ENCODE peak calls at places on chromosomes 11 and 22, in four cellular contexts. S is breast epithelium, C is H1, Q is aorta. A is an unnamed sample. For H3K27me3 and H3K36me3, the result is how much of the 10 kb centered on the place peaks cover.

GRCh38 chr11:12286606-12287005 is 90.8 kb upstream of the PARVA start:
- DNase-seq in C (no peak), S (no peak), Q (no peak), A (no peak)

GRCh38 chr11:44747836-44748235 is 21.1 kb downstream of the TSPAN18 start:
- DNase-seq in C (no peak), S (no peak), Q (no peak), A (no peak)

GRCh38 chr11:96875772-96876171 is 486.0 kb downstream of the JRKL start:
- DNase-seq in S (no peak), Q (no peak), C (no peak), A (no peak)

GRCh38 chr11:34519595-34520235 is 6.1 kb upstream of the ELF5 start:
- DNase-seq in Q (no peak), C (no peak), S (no peak), A (no peak)

GRCh38 chr11:2096919-2097301 is 42.3 kb downstream of the IGF2 start:
- DNase-seq in Q (peak), C (no peak), S (no peak), A (peak)

GRCh38 chr22:29231971-29232959 is 26.6 kb downstream of the EMID1 start:
- DNase-seq in C (no peak), S (no peak), Q (no peak), A (no peak)

GRCh38 chr11:30855383-30856006 is 269.3 kb upstream of the MPPED2 start:
- DNase-seq in S (no peak), Q (no peak), C (no peak), A (no peak)

GRCh38 chr11:131178020-131178419 is 192.4 kb upstream of the NTM start:
- DNase-seq in S (no peak), Q (no peak), C (no peak), A (no peak)

GRCh38 chr11:102882389-102883024 is 7.7 kb upstream of the MMP12 start:
- DNase-seq in C (no peak), S (no peak), Q (no peak), A (no peak)

GRCh38 chr22:36351921-36352774 is 35.6 kb downstream of the MYH9 start:
- DNase-seq in S (peak), C (no peak), Q (no peak), A (no peak)

GRCh38 chr11:12031856-12032526 is 23.6 kb upstream of the DKK3 start:
- DNase-seq in C (no peak), S (no peak), Q (no peak), A (no peak)

GRCh38 chr11:11793073-11793472 is 48.7 kb upstream of the USP47 start:
- DNase-seq in C (no peak), Q (no peak), S (no peak), A (no peak)

GRCh38 chr11:65150513-65151271 is 16.4 kb upstream of the SYVN1 start:
- DNase-seq in C (no peak), Q (peak), S (peak), A (peak)

GRCh38 chr11:1180947-1181391 is 23.2 kb downstream of the MUC5AC start:
- DNase-seq in S (no peak), C (no peak), Q (no peak), A (no peak)

GRCh38 chr11:2368851-2369180 is 8.3 kb upstream of the CD81 start:
- DNase-seq in Q (no peak), C (no peak), S (no peak), A (no peak)

GRCh38 chr11:86947541-86947940 is 7.7 kb downstream of the FZD4 start:
- DNase-seq in Q (no peak), S (no peak), C (no peak), A (no peak)

GRCh38 chr22:26484360-26484706 is 656 bp downstream of the SRRD start:
- DNase-seq in C (no peak), S (no peak), Q (no peak), A (no peak)

GRCh38 chr11:124865181-124865901 is at the start of gene ROBO3:
- DNase-seq in C (peak), Q (no peak), S (no peak), A (no peak)

GRCh38 chr11:6333112-6333511 is 12.8 kb upstream of the CAVIN3 start:
- DNase-seq in C (peak), S (no peak), Q (no peak), A (no peak)

GRCh38 chr22:41596776-41597634 is 7.4 kb upstream of the PMM1 start:
- DNase-seq in C (peak), S (peak), Q (peak), A (peak)

GRCh38 chr11:2912498-2912897 is 16.7 kb downstream of the PHLDA2 start:
- DNase-seq in S (peak), C (no peak), Q (no peak), A (no peak)

GRCh38 chr22:30270841-30271240 is 4.2 kb upstream of the OSM start:
- DNase-seq in C (no peak), S (no peak), Q (no peak), A (no peak)

GRCh38 chr11:102625163-102625562 is at the start of gene MMP20:
- DNase-seq in C (no peak), S (no peak), Q (no peak), A (no peak)

GRCh38 chr11:117851091-117851490 is 25.4 kb downstream of the FXYD6 start:
- DNase-seq in Q (peak), S (no peak), C (no peak), A (no peak)

DNA sequence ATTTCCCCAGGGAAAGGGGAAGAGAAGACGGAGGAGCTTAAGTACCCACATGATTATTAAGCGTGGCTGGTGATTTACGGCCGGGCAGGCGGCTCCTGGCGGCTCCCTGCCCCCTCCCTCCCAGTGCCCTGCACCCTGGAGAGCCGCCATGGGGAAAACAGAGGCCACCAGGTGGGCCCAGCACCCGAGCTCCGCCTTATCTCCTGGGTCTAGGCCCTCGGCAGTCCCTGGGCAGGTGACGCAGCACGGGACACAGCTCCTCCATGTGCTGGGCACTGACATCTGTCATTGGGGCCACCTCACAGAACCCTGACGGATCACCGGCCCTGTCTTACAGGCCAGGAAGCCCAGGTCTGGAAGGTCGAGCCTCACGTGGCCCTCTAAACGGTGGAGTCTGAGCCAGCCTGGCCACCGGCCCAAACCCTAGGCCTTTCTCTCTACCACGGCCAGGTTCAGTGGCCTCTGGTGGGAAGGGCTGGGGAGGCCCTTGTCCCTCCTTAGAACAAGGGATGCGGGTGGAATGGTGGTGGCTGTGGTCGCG is 60.2 kb upstream of the PPARA start:
- DNase-seq in S (no peak), C (no peak), Q (peak), A (no peak)
- H3K4me3 ChIP-seq in S (peak), C (no peak), Q (no peak), A (no peak)

GRCh38 chr11:17506314-17506713 is 29.7 kb upstream of the ABCC8 start:
- DNase-seq in C (no peak), Q (no peak), S (no peak), A (no peak)

GRCh38 chr11:17508306-17508705 is 31.7 kb upstream of the ABCC8 start:
- DNase-seq in Q (no peak), C (no peak), S (no peak), A (no peak)

GRCh38 chr11:17508816-17509215 is 32.2 kb upstream of the ABCC8 start:
- DNase-seq in S (no peak), Q (no peak), C (no peak), A (no peak)

GRCh38 chr11:17505146-17505545 is 28.5 kb upstream of the ABCC8 start:
- DNase-seq in C (no peak), S (no peak), Q (no peak), A (no peak)

DNA sequence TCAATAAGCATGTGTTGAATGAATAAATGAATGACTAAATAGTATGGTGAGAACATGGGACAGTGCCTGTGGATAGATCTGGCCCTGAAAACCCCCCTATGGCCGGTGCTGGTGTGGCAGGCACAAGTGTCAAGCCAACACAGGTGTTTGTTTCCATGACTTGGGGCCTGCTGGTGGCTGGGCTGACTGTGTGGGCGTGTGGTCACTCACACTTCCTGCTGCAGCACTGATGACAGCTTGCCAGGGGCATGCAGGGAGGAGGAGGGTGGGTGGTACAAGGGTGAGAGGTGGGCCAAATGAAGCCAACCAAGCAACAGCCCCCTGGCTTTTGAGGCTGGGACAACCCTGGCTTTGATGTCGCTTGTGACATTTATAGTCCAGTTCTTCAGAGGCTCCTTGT is 30.3 kb upstream of the ABCC8 start:
- DNase-seq in S (no peak), C (no peak), Q (no peak), A (no peak)
- H3K27me3 ChIP-seq in S (under half), C (under half), Q (under half), A (under half)

GRCh38 chr11:128470081-128470480 is 117.3 kb downstream of the ETS1 start:
- DNase-seq in C (no peak), Q (no peak), S (no peak), A (no peak)

GRCh38 chr11:128472128-128473110 is 114.9 kb downstream of the ETS1 start:
- DNase-seq in S (no peak), Q (no peak), C (no peak), A (no peak)

GRCh38 chr11:128469220-128469619 is 118.1 kb downstream of the ETS1 start:
- DNase-seq in Q (no peak), C (no peak), S (no peak), A (no peak)

GRCh38 chr11:128473631-128474030 is 113.7 kb downstream of the ETS1 start:
- DNase-seq in C (no peak), Q (no peak), S (no peak), A (no peak)

DNA sequence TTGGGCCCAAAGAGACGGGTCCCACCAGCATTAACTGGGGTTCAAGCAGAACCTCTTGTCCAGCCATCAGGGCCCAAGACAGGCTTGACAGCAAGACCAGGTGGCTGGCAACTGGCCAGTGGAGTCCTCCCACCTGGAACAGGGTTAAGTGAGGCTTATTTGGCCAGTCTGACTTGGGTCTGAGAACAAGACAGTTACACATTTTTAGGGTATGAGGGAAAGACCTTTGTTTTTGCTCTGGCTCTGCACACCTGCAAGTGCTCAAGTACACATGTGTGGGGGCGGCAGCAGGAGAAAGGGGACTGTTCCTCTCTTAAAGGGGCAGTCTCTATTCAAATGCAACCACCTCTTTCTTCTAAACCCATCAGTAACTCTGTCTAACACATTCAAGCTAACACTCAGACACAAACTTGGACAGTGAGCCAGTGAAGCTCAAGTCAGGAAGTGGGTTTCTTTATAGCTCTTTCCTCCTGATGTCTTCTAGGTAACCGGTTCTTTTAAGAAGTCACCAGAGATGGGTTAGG is 116.2 kb downstream of the ETS1 start:
- DNase-seq in Q (no peak), S (no peak), C (no peak), A (no peak)
- H3K36me3 ChIP-seq in Q (under half), S (under half), C (under half), A (under half)

GRCh38 chr11:112270551-112271180 is 10.0 kb upstream of the PLET1 start:
- DNase-seq in S (no peak), C (no peak), Q (no peak), A (no peak)
- H3K4me3 ChIP-seq in S (no peak), C (no peak), Q (no peak), A (no peak)

GRCh38 chr22:48173061-48173849 is 1410.8 kb downstream of the TBC1D22A start:
- DNase-seq in Q (no peak), S (no peak), C (no peak), A (no peak)
- H3K27me3 ChIP-seq in Q (under half), S (half or more), C (under half), A (under half)

GRCh38 chr22:23293720-23294119 is 113.4 kb downstream of the BCR start:
- DNase-seq in C (no peak), Q (no peak), S (no peak), A (no peak)

GRCh38 chr22:23294221-23294620 is 113.9 kb downstream of the BCR start:
- DNase-seq in C (no peak), S (no peak), Q (no peak), A (no peak)

GRCh38 chr22:23289851-23290724 is 109.8 kb downstream of the BCR start:
- DNase-seq in C (peak), S (no peak), Q (peak), A (peak)

GRCh38 chr22:23291806-23292452 is 111.6 kb downstream of the BCR start:
- DNase-seq in Q (no peak), C (no peak), S (no peak), A (no peak)

DNA sequence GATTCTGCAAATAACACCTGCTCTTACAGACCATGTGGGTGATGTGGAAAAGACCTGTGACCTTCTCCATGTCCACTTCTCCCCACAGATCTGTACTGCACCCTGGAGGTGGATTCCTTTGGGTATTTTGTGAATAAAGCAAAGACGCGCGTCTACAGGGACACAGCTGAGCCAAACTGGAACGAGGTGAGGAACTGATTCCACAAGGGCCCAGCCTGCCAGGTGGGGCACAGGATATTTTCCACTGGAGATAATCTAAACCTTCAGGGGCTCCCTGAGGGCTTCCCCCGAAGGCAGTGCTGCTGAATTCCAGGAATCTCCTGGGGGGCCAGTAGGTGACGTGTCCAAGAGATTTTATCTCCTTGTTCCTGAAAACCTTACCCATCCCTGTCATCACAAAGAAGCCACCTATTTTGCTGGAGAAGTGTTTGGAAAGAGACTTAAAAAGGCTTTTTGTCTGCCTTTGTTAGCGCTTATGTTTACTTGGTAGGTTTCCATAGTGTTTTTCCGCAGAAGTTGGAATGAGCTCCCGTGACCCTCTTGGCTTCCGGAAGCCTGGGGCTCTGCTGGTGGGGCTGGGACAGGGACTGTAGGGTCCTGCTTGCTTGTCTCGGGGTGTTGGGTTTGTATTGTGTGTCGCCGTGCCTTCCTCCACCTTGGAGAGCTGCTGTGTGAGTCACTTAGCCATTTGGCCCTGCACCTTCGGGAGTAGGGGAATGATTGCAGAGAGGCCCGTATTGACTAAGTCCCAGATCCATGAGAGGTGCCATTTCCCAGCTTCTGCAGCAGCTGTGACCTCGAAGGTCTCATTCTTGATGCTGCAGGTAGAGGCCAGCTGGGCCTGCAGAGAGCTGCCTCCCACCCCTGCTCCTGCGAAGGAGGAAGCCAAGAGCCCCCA is 112.4 kb downstream of the BCR start:
- DNase-seq in S (no peak), C (no peak), Q (no peak), A (no peak)
- H3K36me3 ChIP-seq in S (under half), C (half or more), Q (under half), A (under half)

A was measured in tibial nerve.